ENCODE peak calls at places on chromosomes 11 and 22, in four cellular contexts. K is HepG2, G is K562, S is GM12878. Q is an unnamed sample.

GRCh38 chr22:36419177-36419911 is 31.6 kb upstream of the MYH9 start:
- DNase-seq in K (peak), G (peak), S (no peak), Q (no peak)

GRCh38 chr11:83069441-83070043 is 2.2 kb downstream of the RAB30 start:
- DNase-seq in K (no peak), G (no peak), S (no peak), Q (no peak)

GRCh38 chr11:78295991-78296930 is 107.5 kb downstream of the USP35 start:
- DNase-seq in K (no peak), G (no peak), S (no peak), Q (no peak)

GRCh38 chr11:114612686-114613085 is 17.1 kb upstream of the NXPE4 start:
- DNase-seq in K (no peak), G (no peak), S (no peak), Q (no peak)

GRCh38 chr22:23291806-23292452 is 111.6 kb downstream of the BCR start:
- DNase-seq in K (no peak), G (no peak), S (peak), Q (no peak)

GRCh38 chr22:46064236-46064965 is 85.9 kb upstream of the PPARA start:
- DNase-seq in K (no peak), G (no peak), S (no peak), Q (no peak)

GRCh38 chr22:20571531-20572007 is 64.2 kb downstream of the MED15 start:
- DNase-seq in K (peak), G (peak), S (no peak), Q (peak)

GRCh38 chr22:42080287-42080686 is 787 bp downstream of the SMDT1 start:
- DNase-seq in K (no peak), G (no peak), S (no peak), Q (no peak)

GRCh38 chr11:112724194-112724790 is 236.9 kb upstream of the NCAM1 start:
- DNase-seq in K (no peak), G (no peak), S (no peak), Q (no peak)

GRCh38 chr11:34148504-34149165 is 43.2 kb downstream of the NAT10 start:
- DNase-seq in K (no peak), G (no peak), S (no peak), Q (no peak)

GRCh38 chr11:3341298-3341697 is 37.6 kb downstream of the ZNF195 start:
- DNase-seq in K (peak), G (peak), S (no peak), Q (no peak)

GRCh38 chr11:110473666-110474065 is 43.9 kb downstream of the FDX1 start:
- DNase-seq in K (peak), G (no peak), S (no peak), Q (no peak)

GRCh38 chr11:113593698-113594308 is 112.3 kb downstream of the TMPRSS5 start:
- DNase-seq in K (no peak), G (peak), S (peak), Q (no peak)

DNA sequence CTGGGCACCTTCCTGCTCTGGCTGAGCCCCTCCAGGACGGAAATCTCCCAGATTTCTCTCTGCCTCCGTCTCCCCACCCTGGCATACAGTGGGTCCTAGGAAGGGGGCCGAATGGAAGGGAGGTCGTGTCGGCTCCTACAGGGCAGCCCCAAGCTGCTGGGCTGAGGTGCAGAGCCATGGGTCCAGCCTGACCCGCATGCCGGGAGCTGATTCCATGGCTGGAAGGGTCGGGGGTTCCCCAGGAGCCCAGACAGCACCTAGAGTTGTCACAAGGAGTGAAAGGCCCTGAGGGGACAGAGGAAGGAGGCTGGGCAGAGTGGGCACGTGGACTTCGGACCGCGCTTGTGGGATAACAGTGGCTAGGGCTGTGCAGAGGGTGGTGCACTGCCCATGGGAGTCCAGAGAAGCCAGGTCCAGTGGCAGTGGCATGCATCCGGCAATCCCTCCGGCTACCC is 16.5 kb downstream of the CCND1 start:
- DNase-seq in K (no peak), G (no peak), S (no peak), Q (no peak)
- TF ChIP-seq CHD4 in K (no peak), G (no peak), S (no peak), Q (no peak)

GRCh38 chr22:31083923-31084810 is 3.0 kb downstream of the SMTN start:
- DNase-seq in K (no peak), G (no peak), S (no peak), Q (no peak)
- TF ChIP-seq CEBPB in K (no peak), G (no peak), S (no peak), Q (no peak)

GRCh38 chr11:122755409-122755808 is 82.9 kb upstream of the CRTAM start:
- DNase-seq in K (no peak), G (peak), S (no peak), Q (no peak)
- TF ChIP-seq CHD4 in K (no peak), G (no peak), S (no peak), Q (no peak)

GRCh38 chr11:67613960-67614715 is 7.4 kb downstream of the NDUFV1 start:
- DNase-seq in K (no peak), G (peak), S (peak), Q (peak)
- TF ChIP-seq CEBPB in K (no peak), G (no peak), S (no peak), Q (no peak)

GRCh38 chr22:43399980-43400358 is 11.8 kb upstream of the MPPED1 start:
- DNase-seq in K (no peak), G (no peak), S (no peak), Q (no peak)

GRCh38 chr22:43402128-43402527 is 9.7 kb upstream of the MPPED1 start:
- DNase-seq in K (no peak), G (no peak), S (no peak), Q (no peak)

GRCh38 chr22:43401661-43402060 is 10.2 kb upstream of the MPPED1 start:
- DNase-seq in K (no peak), G (no peak), S (no peak), Q (no peak)

GRCh38 chr22:43400449-43400848 is 11.4 kb upstream of the MPPED1 start:
- DNase-seq in K (no peak), G (no peak), S (no peak), Q (no peak)

DNA sequence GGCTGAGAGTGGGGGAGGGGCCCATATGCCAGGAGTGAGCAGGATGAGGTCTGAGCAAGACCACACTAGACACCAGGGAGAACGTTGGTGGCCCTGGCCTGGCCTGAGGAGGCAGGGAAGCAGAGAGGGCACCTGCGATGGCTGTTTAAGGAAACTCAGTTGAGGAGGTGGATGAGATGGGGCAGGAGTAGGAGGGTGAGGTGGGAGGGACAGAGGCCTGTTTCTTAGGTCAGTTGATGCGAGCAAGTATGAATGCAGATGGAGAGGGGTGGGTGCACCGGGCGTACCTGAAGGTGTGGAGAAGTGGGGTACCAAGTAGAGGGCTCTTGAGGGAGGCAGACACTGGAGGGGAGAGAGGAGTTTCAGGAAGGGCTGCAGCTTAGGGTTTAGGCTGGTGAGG is 10.6 kb upstream of the MPPED1 start:
- DNase-seq in K (no peak), G (no peak), S (no peak), Q (no peak)
- TF ChIP-seq CHD4 in K (no peak), G (no peak), S (no peak), Q (no peak)